ENCODE peak calls at places on chromosomes 11 and 22, in eight cellular contexts. One of them, this sample, is unnamed.

GRCh38 chr11:94553938-94554337 is 10.2 kb downstream of the FUT4 start:
- DNase-seq in K562: peak
- DNase-seq in stimulated activated CD8-positive, alpha-beta memory T cell treated with anti-CD3 and anti-CD28 coated beads, Interleukin-15, amount 100 ng/mL, for 1 hour: no peak
- DNase-seq in CD4-positive, alpha-beta memory T cell: no peak
- DNase-seq in heart right ventricle: no peak
- DNase-seq in sciatic nerve: no peak
- DNase-seq in amniotic stem cell: no peak
- DNase-seq in GM20000: no peak
- DNase-seq in this sample: no peak

GRCh38 chr11:58254936-58255335 is 13.1 kb downstream of the OR10W1 start:
- DNase-seq in K562: no peak
- DNase-seq in stimulated activated CD8-positive, alpha-beta memory T cell treated with anti-CD3 and anti-CD28 coated beads, Interleukin-15, amount 100 ng/mL, for 1 hour: no peak
- DNase-seq in CD4-positive, alpha-beta memory T cell: no peak
- DNase-seq in heart right ventricle: no peak
- DNase-seq in sciatic nerve: no peak
- DNase-seq in amniotic stem cell: no peak
- DNase-seq in GM20000: no peak
- DNase-seq in this sample: no peak

GRCh38 chr11:34495724-34496377 is 17.7 kb downstream of the ELF5 start:
- DNase-seq in K562: no peak
- DNase-seq in stimulated activated CD8-positive, alpha-beta memory T cell treated with anti-CD3 and anti-CD28 coated beads, Interleukin-15, amount 100 ng/mL, for 1 hour: no peak
- DNase-seq in CD4-positive, alpha-beta memory T cell: no peak
- DNase-seq in heart right ventricle: no peak
- DNase-seq in sciatic nerve: no peak
- DNase-seq in amniotic stem cell: no peak
- DNase-seq in GM20000: no peak
- DNase-seq in this sample: no peak

GRCh38 chr11:73480677-73481076 is 104.5 kb downstream of the RELT start:
- DNase-seq in K562: no peak
- DNase-seq in stimulated activated CD8-positive, alpha-beta memory T cell treated with anti-CD3 and anti-CD28 coated beads, Interleukin-15, amount 100 ng/mL, for 1 hour: no peak
- DNase-seq in CD4-positive, alpha-beta memory T cell: no peak
- DNase-seq in heart right ventricle: no peak
- DNase-seq in sciatic nerve: no peak
- DNase-seq in amniotic stem cell: no peak
- DNase-seq in GM20000: no peak
- DNase-seq in this sample: no peak

GRCh38 chr11:118615282-118615979 is 8.0 kb downstream of the PHLDB1 start:
- DNase-seq in K562: no peak
- DNase-seq in stimulated activated CD8-positive, alpha-beta memory T cell treated with anti-CD3 and anti-CD28 coated beads, Interleukin-15, amount 100 ng/mL, for 1 hour: no peak
- DNase-seq in CD4-positive, alpha-beta memory T cell: no peak
- DNase-seq in heart right ventricle: no peak
- DNase-seq in sciatic nerve: no peak
- DNase-seq in amniotic stem cell: no peak
- DNase-seq in GM20000: no peak
- DNase-seq in this sample: no peak

GRCh38 chr11:114059278-114059983 is at the start of gene ZBTB16:
- DNase-seq in K562: peak
- DNase-seq in stimulated activated CD8-positive, alpha-beta memory T cell treated with anti-CD3 and anti-CD28 coated beads, Interleukin-15, amount 100 ng/mL, for 1 hour: no peak
- DNase-seq in CD4-positive, alpha-beta memory T cell: peak
- DNase-seq in heart right ventricle: peak
- DNase-seq in sciatic nerve: peak
- DNase-seq in amniotic stem cell: no peak
- DNase-seq in GM20000: peak
- DNase-seq in this sample: peak

GRCh38 chr22:20239951-20240773 is 28.0 kb downstream of the RTN4R start:
- DNase-seq in K562: peak
- DNase-seq in stimulated activated CD8-positive, alpha-beta memory T cell treated with anti-CD3 and anti-CD28 coated beads, Interleukin-15, amount 100 ng/mL, for 1 hour: no peak
- DNase-seq in CD4-positive, alpha-beta memory T cell: no peak
- DNase-seq in heart right ventricle: peak
- DNase-seq in sciatic nerve: no peak
- DNase-seq in amniotic stem cell: no peak
- DNase-seq in GM20000: no peak
- DNase-seq in this sample: no peak

GRCh38 chr11:125401746-125402145 is 94.3 kb downstream of the FEZ1 start:
- DNase-seq in K562: no peak
- DNase-seq in stimulated activated CD8-positive, alpha-beta memory T cell treated with anti-CD3 and anti-CD28 coated beads, Interleukin-15, amount 100 ng/mL, for 1 hour: no peak
- DNase-seq in CD4-positive, alpha-beta memory T cell: no peak
- DNase-seq in heart right ventricle: no peak
- DNase-seq in sciatic nerve: no peak
- DNase-seq in amniotic stem cell: no peak
- DNase-seq in GM20000: no peak
- DNase-seq in this sample: no peak

GRCh38 chr11:6979365-6979764 is 40.8 kb downstream of the ZNF214 start:
- DNase-seq in K562: no peak
- DNase-seq in stimulated activated CD8-positive, alpha-beta memory T cell treated with anti-CD3 and anti-CD28 coated beads, Interleukin-15, amount 100 ng/mL, for 1 hour: no peak
- DNase-seq in CD4-positive, alpha-beta memory T cell: no peak
- DNase-seq in heart right ventricle: no peak
- DNase-seq in sciatic nerve: no peak
- DNase-seq in amniotic stem cell: no peak
- DNase-seq in GM20000: no peak
- DNase-seq in this sample: no peak

GRCh38 chr22:30876221-30876751 is 92.3 kb downstream of the MORC2 start:
- DNase-seq in K562: no peak
- DNase-seq in stimulated activated CD8-positive, alpha-beta memory T cell treated with anti-CD3 and anti-CD28 coated beads, Interleukin-15, amount 100 ng/mL, for 1 hour: no peak
- DNase-seq in CD4-positive, alpha-beta memory T cell: no peak
- DNase-seq in heart right ventricle: no peak
- DNase-seq in sciatic nerve: peak
- DNase-seq in amniotic stem cell: no peak
- DNase-seq in GM20000: no peak
- DNase-seq in this sample: no peak

GRCh38 chr11:95016133-95016532 is 8.9 kb upstream of the KDM4E start:
- DNase-seq in K562: no peak
- DNase-seq in stimulated activated CD8-positive, alpha-beta memory T cell treated with anti-CD3 and anti-CD28 coated beads, Interleukin-15, amount 100 ng/mL, for 1 hour: no peak
- DNase-seq in CD4-positive, alpha-beta memory T cell: no peak
- DNase-seq in heart right ventricle: no peak
- DNase-seq in sciatic nerve: no peak
- DNase-seq in amniotic stem cell: no peak
- DNase-seq in GM20000: no peak
- DNase-seq in this sample: no peak

GRCh38 chr22:35437038-35437437 is 37.1 kb downstream of the MCM5 start:
- DNase-seq in K562: peak
- DNase-seq in stimulated activated CD8-positive, alpha-beta memory T cell treated with anti-CD3 and anti-CD28 coated beads, Interleukin-15, amount 100 ng/mL, for 1 hour: no peak
- DNase-seq in CD4-positive, alpha-beta memory T cell: no peak
- DNase-seq in heart right ventricle: no peak
- DNase-seq in sciatic nerve: no peak
- DNase-seq in amniotic stem cell: no peak
- DNase-seq in GM20000: peak
- DNase-seq in this sample: no peak